ENCODE peak calls at places on chromosomes 13 and 19, in eight cellular contexts. One of them, this sample, is unnamed.

GRCh38 chr13:48400090-48400694 is 12.7 kb downstream of the LPAR6 start:
- DNase-seq in Peyer's patch: no peak
- DNase-seq in esophagus muscularis mucosa: no peak
- DNase-seq in heart left ventricle: no peak
- DNase-seq in uterus: no peak
- DNase-seq in IMR-90: no peak
- DNase-seq in tibial nerve: no peak
- DNase-seq in testis: no peak
- DNase-seq in this sample: no peak

GRCh38 chr19:17289489-17289888 is 7.8 kb downstream of the ANKLE1 start:
- DNase-seq in heart left ventricle: peak
- DNase-seq in IMR-90: peak
- DNase-seq in Peyer's patch: peak
- DNase-seq in uterus: peak
- DNase-seq in testis: peak
- DNase-seq in esophagus muscularis mucosa: peak
- DNase-seq in tibial nerve: no peak
- DNase-seq in this sample: no peak

GRCh38 chr19:58361900-58362271 is 665 bp downstream of the ZNF497 start:
- DNase-seq in testis: peak
- DNase-seq in IMR-90: peak
- DNase-seq in tibial nerve: no peak
- DNase-seq in esophagus muscularis mucosa: no peak
- DNase-seq in heart left ventricle: no peak
- DNase-seq in Peyer's patch: peak
- DNase-seq in uterus: peak
- DNase-seq in this sample: no peak

GRCh38 chr13:40433577-40433976 is 232.9 kb downstream of the FOXO1 start:
- DNase-seq in Peyer's patch: peak
- DNase-seq in IMR-90: no peak
- DNase-seq in esophagus muscularis mucosa: no peak
- DNase-seq in heart left ventricle: no peak
- DNase-seq in testis: no peak
- DNase-seq in uterus: no peak
- DNase-seq in tibial nerve: no peak
- DNase-seq in this sample: no peak

GRCh38 chr13:65653548-65654078 is 1576.5 kb downstream of the PCDH9 start:
- DNase-seq in testis: no peak
- DNase-seq in uterus: no peak
- DNase-seq in tibial nerve: no peak
- DNase-seq in Peyer's patch: no peak
- DNase-seq in heart left ventricle: no peak
- DNase-seq in esophagus muscularis mucosa: no peak
- DNase-seq in IMR-90: no peak
- DNase-seq in this sample: no peak

GRCh38 chr13:101399365-101399764 is 16.9 kb downstream of the NALCN start:
- DNase-seq in esophagus muscularis mucosa: peak
- DNase-seq in testis: no peak
- DNase-seq in uterus: no peak
- DNase-seq in tibial nerve: no peak
- DNase-seq in IMR-90: peak
- DNase-seq in Peyer's patch: no peak
- DNase-seq in heart left ventricle: no peak
- DNase-seq in this sample: no peak

GRCh38 chr19:6412111-6412999 is 12.3 kb downstream of the KHSRP start:
- DNase-seq in testis: peak
- DNase-seq in tibial nerve: no peak
- DNase-seq in heart left ventricle: no peak
- DNase-seq in IMR-90: no peak
- DNase-seq in uterus: no peak
- DNase-seq in Peyer's patch: peak
- DNase-seq in esophagus muscularis mucosa: no peak
- DNase-seq in this sample: no peak

GRCh38 chr13:43665388-43665787 is 121.4 kb downstream of the ENOX1 start:
- DNase-seq in testis: no peak
- DNase-seq in uterus: no peak
- DNase-seq in IMR-90: no peak
- DNase-seq in esophagus muscularis mucosa: no peak
- DNase-seq in Peyer's patch: no peak
- DNase-seq in tibial nerve: no peak
- DNase-seq in heart left ventricle: no peak
- DNase-seq in this sample: no peak

GRCh38 chr13:66543780-66544179 is 686.4 kb downstream of the PCDH9 start:
- DNase-seq in testis: no peak
- DNase-seq in heart left ventricle: no peak
- DNase-seq in tibial nerve: no peak
- DNase-seq in Peyer's patch: no peak
- DNase-seq in IMR-90: no peak
- DNase-seq in uterus: no peak
- DNase-seq in esophagus muscularis mucosa: no peak
- DNase-seq in this sample: no peak

GRCh38 chr13:66803013-66803739 is 427.0 kb downstream of the PCDH9 start:
- DNase-seq in esophagus muscularis mucosa: no peak
- DNase-seq in heart left ventricle: no peak
- DNase-seq in Peyer's patch: no peak
- DNase-seq in IMR-90: no peak
- DNase-seq in uterus: no peak
- DNase-seq in tibial nerve: no peak
- DNase-seq in testis: no peak
- DNase-seq in this sample: no peak

GRCh38 chr13:109412232-109412935 is 374.0 kb downstream of the IRS2 start:
- DNase-seq in heart left ventricle: peak
- DNase-seq in tibial nerve: no peak
- DNase-seq in testis: peak
- DNase-seq in IMR-90: peak
- DNase-seq in uterus: peak
- DNase-seq in esophagus muscularis mucosa: no peak
- DNase-seq in Peyer's patch: peak
- DNase-seq in this sample: no peak

GRCh38 chr13:79770056-79770455 is 289.1 kb downstream of the NDFIP2 start:
- DNase-seq in IMR-90: no peak
- DNase-seq in uterus: no peak
- DNase-seq in heart left ventricle: no peak
- DNase-seq in esophagus muscularis mucosa: no peak
- DNase-seq in tibial nerve: no peak
- DNase-seq in Peyer's patch: no peak
- DNase-seq in testis: no peak
- DNase-seq in this sample: no peak

GRCh38 chr19:46674416-46675178 is 13.6 kb upstream of the DACT3 start:
- DNase-seq in testis: peak
- DNase-seq in IMR-90: peak
- DNase-seq in uterus: no peak
- DNase-seq in tibial nerve: no peak
- DNase-seq in heart left ventricle: no peak
- DNase-seq in Peyer's patch: no peak
- DNase-seq in esophagus muscularis mucosa: no peak
- DNase-seq in this sample: no peak

GRCh38 chr19:47272448-47273312 is 2.0 kb upstream of the INAFM1 start:
- DNase-seq in uterus: no peak
- DNase-seq in tibial nerve: peak
- DNase-seq in IMR-90: no peak
- DNase-seq in testis: peak
- DNase-seq in heart left ventricle: peak
- DNase-seq in Peyer's patch: peak
- DNase-seq in esophagus muscularis mucosa: peak
- DNase-seq in this sample: no peak

GRCh38 chr13:33471182-33471581 is 185.6 kb upstream of the STARD13 start:
- DNase-seq in tibial nerve: no peak
- DNase-seq in esophagus muscularis mucosa: no peak
- DNase-seq in testis: no peak
- DNase-seq in uterus: no peak
- DNase-seq in IMR-90: peak
- DNase-seq in heart left ventricle: no peak
- DNase-seq in Peyer's patch: no peak
- DNase-seq in this sample: no peak

GRCh38 chr19:49514151-49514550 is 1.7 kb downstream of the FCGRT start:
- DNase-seq in Peyer's patch: no peak
- DNase-seq in testis: no peak
- DNase-seq in IMR-90: no peak
- DNase-seq in heart left ventricle: no peak
- DNase-seq in tibial nerve: no peak
- DNase-seq in esophagus muscularis mucosa: no peak
- DNase-seq in uterus: no peak
- DNase-seq in this sample: no peak

GRCh38 chr19:49513746-49514118 is 1.3 kb downstream of the FCGRT start:
- DNase-seq in tibial nerve: no peak
- DNase-seq in Peyer's patch: no peak
- DNase-seq in testis: no peak
- DNase-seq in esophagus muscularis mucosa: no peak
- DNase-seq in heart left ventricle: no peak
- DNase-seq in IMR-90: no peak
- DNase-seq in uterus: no peak
- DNase-seq in this sample: no peak

GRCh38 chr19:49515767-49516166 is 3.3 kb downstream of the FCGRT start:
- DNase-seq in Peyer's patch: peak
- DNase-seq in tibial nerve: no peak
- DNase-seq in IMR-90: no peak
- DNase-seq in testis: no peak
- DNase-seq in uterus: no peak
- DNase-seq in esophagus muscularis mucosa: no peak
- DNase-seq in heart left ventricle: no peak
- DNase-seq in this sample: no peak

GRCh38 chr19:49518033-49518432 is 5.6 kb downstream of the FCGRT start:
- DNase-seq in Peyer's patch: no peak
- DNase-seq in uterus: no peak
- DNase-seq in testis: no peak
- DNase-seq in tibial nerve: no peak
- DNase-seq in heart left ventricle: no peak
- DNase-seq in esophagus muscularis mucosa: no peak
- DNase-seq in IMR-90: no peak
- DNase-seq in this sample: no peak

DNA sequence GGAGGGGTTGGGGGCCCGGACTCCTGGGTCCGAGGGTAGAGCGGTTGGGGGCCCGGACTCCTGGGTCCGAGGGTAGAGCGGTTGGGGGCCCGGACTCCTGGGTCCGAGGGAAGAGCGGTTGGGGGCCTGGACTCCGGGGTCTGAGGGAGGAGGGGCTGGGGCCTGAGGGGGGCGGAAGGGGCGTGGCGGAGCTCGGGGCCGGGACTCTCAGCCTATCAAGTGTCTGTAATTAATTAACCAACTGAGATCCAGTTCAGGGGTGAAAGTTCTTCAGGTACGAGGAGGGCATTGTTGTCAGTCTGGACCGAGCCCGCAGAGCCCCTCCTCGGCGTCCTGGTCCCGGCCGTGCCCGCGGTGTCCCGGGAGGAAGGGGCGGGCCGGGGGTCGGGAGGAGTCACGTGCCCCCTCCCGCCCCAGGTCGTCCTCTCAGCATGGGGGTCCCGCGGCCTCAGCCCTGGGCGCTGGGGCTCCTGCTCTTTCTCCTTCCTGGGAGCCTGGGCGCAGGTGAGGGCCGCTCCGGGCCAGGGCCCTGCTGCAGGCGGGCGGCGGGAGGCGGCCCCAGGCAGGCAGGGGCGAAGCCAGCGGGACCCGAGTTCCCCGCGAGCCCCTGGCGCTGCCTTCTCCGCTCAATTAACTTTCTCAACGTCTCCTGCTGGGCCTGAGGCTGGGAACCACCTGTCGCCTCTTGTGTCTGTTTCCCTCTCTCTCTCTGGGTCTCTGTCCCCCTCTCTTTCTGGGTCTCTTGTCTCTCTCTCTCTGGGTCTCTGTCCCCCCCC is 697 bp downstream of the FCGRT start:
- DNase-seq in Peyer's patch: peak
- DNase-seq in testis: peak
- DNase-seq in IMR-90: no peak
- DNase-seq in tibial nerve: peak
- DNase-seq in esophagus muscularis mucosa: no peak
- DNase-seq in heart left ventricle: peak
- DNase-seq in uterus: peak
- DNase-seq in this sample: no peak
- TF ChIP-seq POLR2A in Peyer's patch: peak
- TF ChIP-seq POLR2A in testis: no peak
- TF ChIP-seq POLR2A in IMR-90: no peak
- TF ChIP-seq POLR2A in tibial nerve: no peak
- TF ChIP-seq POLR2A in esophagus muscularis mucosa: no peak
- TF ChIP-seq POLR2A in heart left ventricle: no peak
- TF ChIP-seq POLR2A in uterus: no peak
- TF ChIP-seq POLR2A in this sample: no peak

GRCh38 chr19:2477732-2478191 is 1.8 kb downstream of the GADD45B start:
- DNase-seq in IMR-90: peak
- DNase-seq in Peyer's patch: peak
- DNase-seq in esophagus muscularis mucosa: no peak
- DNase-seq in uterus: peak
- DNase-seq in tibial nerve: no peak
- DNase-seq in heart left ventricle: no peak
- DNase-seq in testis: peak
- DNase-seq in this sample: no peak

GRCh38 chr19:2478756-2479555 is 3.0 kb downstream of the GADD45B start:
- DNase-seq in tibial nerve: peak
- DNase-seq in IMR-90: peak
- DNase-seq in esophagus muscularis mucosa: peak
- DNase-seq in testis: peak
- DNase-seq in Peyer's patch: peak
- DNase-seq in uterus: peak
- DNase-seq in heart left ventricle: peak
- DNase-seq in this sample: no peak

GRCh38 chr19:2479556-2480194 is 3.7 kb downstream of the GADD45B start:
- DNase-seq in IMR-90: no peak
- DNase-seq in testis: no peak
- DNase-seq in tibial nerve: no peak
- DNase-seq in esophagus muscularis mucosa: no peak
- DNase-seq in uterus: no peak
- DNase-seq in Peyer's patch: no peak
- DNase-seq in heart left ventricle: no peak
- DNase-seq in this sample: no peak

GRCh38 chr19:2477141-2477710 is 1.3 kb downstream of the GADD45B start:
- DNase-seq in esophagus muscularis mucosa: no peak
- DNase-seq in IMR-90: peak
- DNase-seq in testis: no peak
- DNase-seq in heart left ventricle: peak
- DNase-seq in tibial nerve: no peak
- DNase-seq in Peyer's patch: peak
- DNase-seq in uterus: peak
- DNase-seq in this sample: no peak

GRCh38 chr19:2478324-2478755 is 2.4 kb downstream of the GADD45B start:
- DNase-seq in uterus: peak
- DNase-seq in tibial nerve: peak
- DNase-seq in IMR-90: peak
- DNase-seq in Peyer's patch: peak
- DNase-seq in heart left ventricle: peak
- DNase-seq in testis: peak
- DNase-seq in esophagus muscularis mucosa: no peak
- DNase-seq in this sample: no peak
- TF ChIP-seq POLR2A in uterus: no peak
- TF ChIP-seq POLR2A in tibial nerve: no peak
- TF ChIP-seq POLR2A in IMR-90: no peak
- TF ChIP-seq POLR2A in Peyer's patch: peak
- TF ChIP-seq POLR2A in heart left ventricle: no peak
- TF ChIP-seq POLR2A in testis: no peak
- TF ChIP-seq POLR2A in esophagus muscularis mucosa: no peak
- TF ChIP-seq POLR2A in this sample: no peak

GRCh38 chr19:12943437-12944044 is 2.1 kb upstream of the RAD23A start:
- DNase-seq in esophagus muscularis mucosa: no peak
- DNase-seq in IMR-90: no peak
- DNase-seq in uterus: no peak
- DNase-seq in tibial nerve: no peak
- DNase-seq in testis: no peak
- DNase-seq in Peyer's patch: no peak
- DNase-seq in heart left ventricle: no peak
- DNase-seq in this sample: no peak
- TF ChIP-seq POLR2A in esophagus muscularis mucosa: no peak
- TF ChIP-seq POLR2A in IMR-90: no peak
- TF ChIP-seq POLR2A in uterus: no peak
- TF ChIP-seq POLR2A in tibial nerve: no peak
- TF ChIP-seq POLR2A in testis: no peak
- TF ChIP-seq POLR2A in Peyer's patch: no peak
- TF ChIP-seq POLR2A in heart left ventricle: no peak
- TF ChIP-seq POLR2A in this sample: no peak

GRCh38 chr19:14497347-14497921 is 1.5 kb upstream of the GIPC1 start:
- DNase-seq in uterus: no peak
- DNase-seq in Peyer's patch: no peak
- DNase-seq in tibial nerve: no peak
- DNase-seq in heart left ventricle: no peak
- DNase-seq in IMR-90: no peak
- DNase-seq in esophagus muscularis mucosa: no peak
- DNase-seq in testis: no peak
- DNase-seq in this sample: no peak
- TF ChIP-seq POLR2A in uterus: no peak
- TF ChIP-seq POLR2A in Peyer's patch: no peak
- TF ChIP-seq POLR2A in tibial nerve: no peak
- TF ChIP-seq POLR2A in heart left ventricle: peak
- TF ChIP-seq POLR2A in IMR-90: no peak
- TF ChIP-seq POLR2A in esophagus muscularis mucosa: no peak
- TF ChIP-seq POLR2A in testis: no peak
- TF ChIP-seq POLR2A in this sample: no peak

This sample was measured in vagina.